ENCODE peak calls at places on chromosomes 12 and 14, in nine cellular contexts. One of them, this sample, is unnamed. For H3K27me3, the result is how much of the 10 kb centered on the place peaks cover.

GRCh38 chr12:22377731-22378496 is 43.4 kb upstream of the ST8SIA1 start:
- DNase-seq in PC-9: peak
- DNase-seq in CD8-positive, alpha-beta T cell: no peak
- DNase-seq in adipocyte: no peak
- DNase-seq in AG04450: no peak
- DNase-seq in tibial nerve: no peak
- DNase-seq in GM23338: no peak
- DNase-seq in heart right ventricle: no peak
- DNase-seq in HCT116: no peak
- DNase-seq in this sample: peak

GRCh38 chr12:64610092-64610659 is at the start of gene RASSF3:
- DNase-seq in tibial nerve: peak
- DNase-seq in HCT116: peak
- DNase-seq in GM23338: peak
- DNase-seq in CD8-positive, alpha-beta T cell: peak
- DNase-seq in heart right ventricle: peak
- DNase-seq in PC-9: peak
- DNase-seq in adipocyte: peak
- DNase-seq in AG04450: no peak
- DNase-seq in this sample: peak

GRCh38 chr14:59081680-59082079 is 106.8 kb upstream of the DAAM1 start:
- DNase-seq in AG04450: no peak
- DNase-seq in adipocyte: peak
- DNase-seq in heart right ventricle: no peak
- DNase-seq in tibial nerve: no peak
- DNase-seq in PC-9: no peak
- DNase-seq in CD8-positive, alpha-beta T cell: no peak
- DNase-seq in GM23338: no peak
- DNase-seq in HCT116: no peak
- DNase-seq in this sample: no peak

GRCh38 chr14:74686324-74686723 is 26.6 kb downstream of the AREL1 start:
- DNase-seq in PC-9: no peak
- DNase-seq in HCT116: no peak
- DNase-seq in GM23338: no peak
- DNase-seq in tibial nerve: no peak
- DNase-seq in heart right ventricle: no peak
- DNase-seq in CD8-positive, alpha-beta T cell: no peak
- DNase-seq in adipocyte: no peak
- DNase-seq in AG04450: no peak
- DNase-seq in this sample: no peak

GRCh38 chr12:111584959-111585358 is 14.2 kb downstream of the ATXN2 start:
- DNase-seq in tibial nerve: no peak
- DNase-seq in CD8-positive, alpha-beta T cell: no peak
- DNase-seq in GM23338: no peak
- DNase-seq in heart right ventricle: no peak
- DNase-seq in AG04450: no peak
- DNase-seq in PC-9: peak
- DNase-seq in HCT116: no peak
- DNase-seq in adipocyte: peak
- DNase-seq in this sample: no peak

GRCh38 chr12:113221997-113222729 is 899 bp downstream of the TPCN1 start:
- DNase-seq in AG04450: no peak
- DNase-seq in heart right ventricle: no peak
- DNase-seq in CD8-positive, alpha-beta T cell: no peak
- DNase-seq in HCT116: no peak
- DNase-seq in tibial nerve: no peak
- DNase-seq in GM23338: no peak
- DNase-seq in PC-9: peak
- DNase-seq in adipocyte: peak
- DNase-seq in this sample: no peak

GRCh38 chr12:33795536-33795935 is 226.8 kb upstream of the ALG10 start:
- DNase-seq in HCT116: no peak
- DNase-seq in tibial nerve: no peak
- DNase-seq in PC-9: no peak
- DNase-seq in GM23338: no peak
- DNase-seq in AG04450: no peak
- DNase-seq in CD8-positive, alpha-beta T cell: no peak
- DNase-seq in heart right ventricle: no peak
- DNase-seq in adipocyte: no peak
- DNase-seq in this sample: no peak

GRCh38 chr14:101101456-101102056 is 198.0 kb upstream of the RTL1 start:
- DNase-seq in tibial nerve: no peak
- DNase-seq in GM23338: no peak
- DNase-seq in AG04450: no peak
- DNase-seq in CD8-positive, alpha-beta T cell: no peak
- DNase-seq in PC-9: no peak
- DNase-seq in heart right ventricle: no peak
- DNase-seq in adipocyte: no peak
- DNase-seq in HCT116: no peak
- DNase-seq in this sample: no peak

GRCh38 chr14:36591482-36591881 is 9.1 kb upstream of the NKX2-8 start:
- DNase-seq in CD8-positive, alpha-beta T cell: no peak
- DNase-seq in heart right ventricle: no peak
- DNase-seq in HCT116: no peak
- DNase-seq in tibial nerve: no peak
- DNase-seq in AG04450: no peak
- DNase-seq in GM23338: no peak
- DNase-seq in adipocyte: no peak
- DNase-seq in PC-9: no peak
- DNase-seq in this sample: no peak

GRCh38 chr14:77889971-77890442 is 90.1 kb downstream of the ADCK1 start:
- DNase-seq in PC-9: no peak
- DNase-seq in heart right ventricle: no peak
- DNase-seq in AG04450: peak
- DNase-seq in tibial nerve: no peak
- DNase-seq in CD8-positive, alpha-beta T cell: no peak
- DNase-seq in GM23338: no peak
- DNase-seq in adipocyte: peak
- DNase-seq in HCT116: no peak
- DNase-seq in this sample: no peak

DNA sequence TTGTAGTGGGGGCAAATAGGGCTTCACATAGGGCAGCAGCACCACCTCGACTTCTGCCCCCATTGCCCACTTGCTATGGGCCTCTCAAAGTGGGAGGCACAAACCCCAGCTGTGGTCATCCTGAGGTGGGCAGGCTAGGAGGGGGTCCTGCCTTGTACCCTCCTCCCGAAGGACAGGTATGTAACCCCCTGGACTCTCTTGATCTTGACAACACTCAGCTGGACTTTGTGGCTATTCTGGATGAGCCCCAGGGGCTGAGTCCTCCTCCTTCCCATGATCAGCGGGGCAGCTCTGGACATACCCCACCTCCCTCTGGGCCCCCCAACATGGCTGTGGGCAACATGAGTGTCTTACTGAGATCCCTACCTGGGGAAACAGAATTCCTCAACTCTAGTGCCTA is 8.0 kb downstream of the ARHGAP9 start:
- DNase-seq in CD8-positive, alpha-beta T cell: no peak
- DNase-seq in HCT116: no peak
- DNase-seq in AG04450: no peak
- DNase-seq in PC-9: no peak
- DNase-seq in heart right ventricle: no peak
- DNase-seq in GM23338: no peak
- DNase-seq in adipocyte: no peak
- DNase-seq in tibial nerve: no peak
- DNase-seq in this sample: no peak
- H3K27me3 ChIP-seq in CD8-positive, alpha-beta T cell: under half
- H3K27me3 ChIP-seq in HCT116: under half
- H3K27me3 ChIP-seq in AG04450: under half
- H3K27me3 ChIP-seq in PC-9: half or more
- H3K27me3 ChIP-seq in heart right ventricle: half or more
- H3K27me3 ChIP-seq in GM23338: under half
- H3K27me3 ChIP-seq in adipocyte: half or more
- H3K27me3 ChIP-seq in tibial nerve: under half
- H3K27me3 ChIP-seq in this sample: under half

DNA sequence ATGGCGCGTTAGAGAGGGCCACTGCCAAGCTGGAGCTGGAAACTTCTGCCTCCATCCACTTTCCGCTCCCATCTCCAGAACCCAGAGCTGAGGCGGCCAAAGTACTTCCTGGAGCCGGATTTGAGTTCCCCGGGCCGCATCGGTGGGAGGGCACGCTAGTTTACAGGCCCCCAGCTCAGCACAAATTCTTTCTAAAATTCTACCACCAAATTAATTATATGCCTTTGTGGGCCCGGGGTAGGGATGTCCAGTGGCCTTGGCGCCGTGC is 3.7 kb downstream of the RFX4 start:
- DNase-seq in tibial nerve: no peak
- DNase-seq in CD8-positive, alpha-beta T cell: no peak
- DNase-seq in HCT116: no peak
- DNase-seq in GM23338: peak
- DNase-seq in heart right ventricle: no peak
- DNase-seq in AG04450: no peak
- DNase-seq in adipocyte: no peak
- DNase-seq in PC-9: no peak
- DNase-seq in this sample: no peak
- H3K27me3 ChIP-seq in tibial nerve: under half
- H3K27me3 ChIP-seq in CD8-positive, alpha-beta T cell: under half
- H3K27me3 ChIP-seq in HCT116: under half
- H3K27me3 ChIP-seq in GM23338: half or more
- H3K27me3 ChIP-seq in heart right ventricle: half or more
- H3K27me3 ChIP-seq in AG04450: half or more
- H3K27me3 ChIP-seq in adipocyte: half or more
- H3K27me3 ChIP-seq in PC-9: half or more
- H3K27me3 ChIP-seq in this sample: under half

GRCh38 chr14:72183631-72184030 is 251.4 kb downstream of the RGS6 start:
- DNase-seq in heart right ventricle: no peak
- DNase-seq in AG04450: no peak
- DNase-seq in PC-9: no peak
- DNase-seq in GM23338: no peak
- DNase-seq in tibial nerve: no peak
- DNase-seq in adipocyte: no peak
- DNase-seq in CD8-positive, alpha-beta T cell: no peak
- DNase-seq in HCT116: no peak
- DNase-seq in this sample: no peak
- H3K27me3 ChIP-seq in heart right ventricle: under half
- H3K27me3 ChIP-seq in AG04450: under half
- H3K27me3 ChIP-seq in PC-9: under half
- H3K27me3 ChIP-seq in GM23338: under half
- H3K27me3 ChIP-seq in tibial nerve: under half
- H3K27me3 ChIP-seq in adipocyte: under half
- H3K27me3 ChIP-seq in CD8-positive, alpha-beta T cell: under half
- H3K27me3 ChIP-seq in HCT116: under half
- H3K27me3 ChIP-seq in this sample: under half

DNA sequence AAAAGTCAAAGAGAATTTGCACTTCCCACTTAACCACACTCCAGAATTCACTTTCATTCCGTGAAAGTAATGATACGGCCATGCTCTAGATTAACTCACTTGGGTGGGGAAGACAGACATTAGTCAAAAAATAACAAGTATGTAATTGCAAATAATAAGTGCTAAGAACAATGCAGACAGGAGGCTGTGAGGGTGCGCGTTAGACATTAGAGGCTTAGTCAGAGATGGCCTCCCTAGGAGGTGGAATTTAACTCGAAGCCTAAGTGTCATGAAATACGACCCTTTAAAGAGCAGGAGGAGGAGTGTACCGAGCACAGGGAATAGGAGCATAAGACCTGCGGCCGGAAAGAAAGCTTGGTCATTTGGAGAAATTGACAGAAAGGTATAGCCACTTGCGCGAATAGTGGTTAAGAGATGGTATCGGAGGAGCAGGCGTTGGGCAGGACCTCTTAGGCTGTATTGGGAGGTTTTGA is 628 bp downstream of the SNRPF start:
- DNase-seq in CD8-positive, alpha-beta T cell: no peak
- DNase-seq in AG04450: no peak
- DNase-seq in adipocyte: peak
- DNase-seq in heart right ventricle: no peak
- DNase-seq in GM23338: peak
- DNase-seq in tibial nerve: no peak
- DNase-seq in PC-9: peak
- DNase-seq in HCT116: no peak
- DNase-seq in this sample: no peak
- H3K27me3 ChIP-seq in CD8-positive, alpha-beta T cell: under half
- H3K27me3 ChIP-seq in AG04450: under half
- H3K27me3 ChIP-seq in adipocyte: under half
- H3K27me3 ChIP-seq in heart right ventricle: under half
- H3K27me3 ChIP-seq in GM23338: under half
- H3K27me3 ChIP-seq in tibial nerve: under half
- H3K27me3 ChIP-seq in PC-9: under half
- H3K27me3 ChIP-seq in HCT116: under half
- H3K27me3 ChIP-seq in this sample: under half

DNA sequence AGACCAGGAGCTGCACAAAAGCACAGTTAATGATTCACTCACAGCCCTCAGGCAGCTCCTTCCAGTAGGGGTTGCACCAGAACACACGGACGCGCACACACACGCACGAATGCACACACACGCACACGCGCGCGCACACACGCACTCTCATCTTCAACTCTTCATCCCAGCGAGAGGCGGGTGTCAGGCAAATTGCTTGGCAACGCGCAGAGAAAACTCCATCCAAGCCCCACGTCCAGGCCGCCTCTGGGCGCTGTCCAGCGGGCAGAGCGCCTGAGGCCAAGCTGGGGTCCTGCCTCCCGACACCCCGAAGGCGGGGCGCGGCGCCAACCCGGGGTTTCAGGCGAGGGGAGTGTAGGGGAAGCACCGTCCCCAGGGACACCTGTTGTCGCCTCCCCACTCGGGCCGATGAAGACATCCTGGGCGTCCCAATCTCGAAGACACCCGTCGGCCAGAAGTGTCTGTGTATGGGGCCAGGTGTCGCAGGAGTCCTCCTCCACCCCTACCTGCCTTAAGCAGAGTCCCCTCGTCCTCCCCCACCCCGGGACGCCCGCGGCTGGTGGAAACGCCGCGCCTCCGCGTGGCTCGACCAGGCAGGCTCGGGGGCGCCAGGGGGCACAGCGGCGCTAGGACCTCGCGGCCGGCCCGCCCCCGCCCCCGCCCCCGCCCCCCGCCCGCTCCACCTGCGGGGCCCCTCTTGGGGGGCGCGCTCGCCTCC is 35.6 kb upstream of the STON2 start:
- DNase-seq in tibial nerve: no peak
- DNase-seq in AG04450: no peak
- DNase-seq in HCT116: no peak
- DNase-seq in PC-9: peak
- DNase-seq in CD8-positive, alpha-beta T cell: no peak
- DNase-seq in adipocyte: peak
- DNase-seq in GM23338: peak
- DNase-seq in heart right ventricle: peak
- DNase-seq in this sample: peak
- H3K27me3 ChIP-seq in tibial nerve: under half
- H3K27me3 ChIP-seq in AG04450: half or more
- H3K27me3 ChIP-seq in HCT116: under half
- H3K27me3 ChIP-seq in PC-9: under half
- H3K27me3 ChIP-seq in CD8-positive, alpha-beta T cell: under half
- H3K27me3 ChIP-seq in adipocyte: under half
- H3K27me3 ChIP-seq in GM23338: under half
- H3K27me3 ChIP-seq in heart right ventricle: half or more
- H3K27me3 ChIP-seq in this sample: under half

GRCh38 chr12:120367252-120367923 is 1.6 kb downstream of the MSI1 start:
- DNase-seq in tibial nerve: no peak
- DNase-seq in PC-9: no peak
- DNase-seq in heart right ventricle: no peak
- DNase-seq in CD8-positive, alpha-beta T cell: no peak
- DNase-seq in AG04450: no peak
- DNase-seq in adipocyte: peak
- DNase-seq in GM23338: peak
- DNase-seq in HCT116: no peak
- DNase-seq in this sample: no peak
- H3K27me3 ChIP-seq in tibial nerve: under half
- H3K27me3 ChIP-seq in PC-9: under half
- H3K27me3 ChIP-seq in heart right ventricle: under half
- H3K27me3 ChIP-seq in CD8-positive, alpha-beta T cell: under half
- H3K27me3 ChIP-seq in AG04450: half or more
- H3K27me3 ChIP-seq in adipocyte: half or more
- H3K27me3 ChIP-seq in GM23338: under half
- H3K27me3 ChIP-seq in HCT116: under half
- H3K27me3 ChIP-seq in this sample: under half